ENCODE peak calls at places on chromosomes 12 and 14, in nine cellular contexts. V is PC-3, Q is H9, R is endothelial cell of umbilical vein, Z is Karpas-422, A is OCI-LY7, B is K562, H is A549, N is MM.1S. U is an unnamed sample. For H3K4me1, the result is how much of the 10 kb centered on the place peaks cover.

GRCh38 chr12:2641209-2641608 is 153.6 kb upstream of the FKBP4 start:
- DNase-seq in V (peak), Q (peak), R (peak), Z (peak), A (no peak), B (peak), H (peak), N (peak), U (peak)

GRCh38 chr14:77306406-77307098 is 14.1 kb downstream of the POMT2 start:
- DNase-seq in V (no peak), Q (no peak), R (no peak), Z (no peak), A (no peak), B (no peak), H (no peak), N (no peak), U (peak)

GRCh38 chr12:68358532-68359485 is 26.6 kb upstream of the MDM1 start:
- DNase-seq in V (peak), Q (peak), R (peak), Z (peak), A (peak), B (peak), H (peak), N (peak), U (peak)

GRCh38 chr14:74401504-74402241 is 24.3 kb downstream of the SYNDIG1L start:
- DNase-seq in V (no peak), Q (peak), R (no peak), Z (peak), A (peak), B (peak), H (no peak), N (peak), U (peak)

GRCh38 chr14:103161054-103161397 is 37.8 kb downstream of the TNFAIP2 start:
- DNase-seq in V (peak), Q (no peak), R (no peak), Z (no peak), A (no peak), B (no peak), H (no peak), N (no peak), U (peak)

GRCh38 chr12:22287056-22287455 is 47.5 kb downstream of the ST8SIA1 start:
- DNase-seq in V (no peak), Q (no peak), R (no peak), Z (no peak), A (no peak), B (no peak), H (no peak), N (no peak), U (peak)

GRCh38 chr14:59346796-59347510 is 118.2 kb downstream of the GPR135 start:
- DNase-seq in V (no peak), Q (no peak), R (no peak), Z (no peak), A (no peak), B (no peak), H (no peak), N (no peak), U (peak)

GRCh38 chr12:98110516-98110915 is 404.9 kb upstream of the TMPO start:
- DNase-seq in V (no peak), Q (no peak), R (no peak), Z (no peak), A (no peak), B (no peak), H (no peak), N (no peak), U (no peak)

GRCh38 chr12:54232790-54233189 is 44.0 kb upstream of the SMUG1 start:
- DNase-seq in V (no peak), Q (no peak), R (no peak), Z (no peak), A (no peak), B (no peak), H (no peak), N (no peak), U (peak)

GRCh38 chr14:91242635-91243034 is 1.9 kb downstream of the GPR68 start:
- DNase-seq in V (no peak), Q (no peak), R (no peak), Z (no peak), A (no peak), B (no peak), H (no peak), N (no peak), U (no peak)

GRCh38 chr12:52682381-52682660 is 2.1 kb upstream of the KRT1 start:
- DNase-seq in V (no peak), Q (no peak), R (no peak), Z (no peak), A (no peak), B (no peak), H (no peak), N (no peak), U (no peak)

GRCh38 chr14:99819514-99819913 is 26.3 kb downstream of the EML1 start:
- DNase-seq in V (no peak), Q (peak), R (no peak), Z (no peak), A (no peak), B (no peak), H (no peak), N (no peak), U (no peak)

GRCh38 chr14:84228702-84229101 is 1301.2 kb upstream of the FLRT2 start:
- DNase-seq in V (peak), Q (no peak), R (peak), Z (no peak), A (no peak), B (no peak), H (no peak), N (no peak), U (no peak)

GRCh38 chr14:31926123-31926522 is 151.0 kb upstream of the ARHGAP5 start:
- DNase-seq in V (peak), Q (no peak), R (peak), Z (peak), A (peak), B (peak), H (peak), N (peak), U (peak)

DNA sequence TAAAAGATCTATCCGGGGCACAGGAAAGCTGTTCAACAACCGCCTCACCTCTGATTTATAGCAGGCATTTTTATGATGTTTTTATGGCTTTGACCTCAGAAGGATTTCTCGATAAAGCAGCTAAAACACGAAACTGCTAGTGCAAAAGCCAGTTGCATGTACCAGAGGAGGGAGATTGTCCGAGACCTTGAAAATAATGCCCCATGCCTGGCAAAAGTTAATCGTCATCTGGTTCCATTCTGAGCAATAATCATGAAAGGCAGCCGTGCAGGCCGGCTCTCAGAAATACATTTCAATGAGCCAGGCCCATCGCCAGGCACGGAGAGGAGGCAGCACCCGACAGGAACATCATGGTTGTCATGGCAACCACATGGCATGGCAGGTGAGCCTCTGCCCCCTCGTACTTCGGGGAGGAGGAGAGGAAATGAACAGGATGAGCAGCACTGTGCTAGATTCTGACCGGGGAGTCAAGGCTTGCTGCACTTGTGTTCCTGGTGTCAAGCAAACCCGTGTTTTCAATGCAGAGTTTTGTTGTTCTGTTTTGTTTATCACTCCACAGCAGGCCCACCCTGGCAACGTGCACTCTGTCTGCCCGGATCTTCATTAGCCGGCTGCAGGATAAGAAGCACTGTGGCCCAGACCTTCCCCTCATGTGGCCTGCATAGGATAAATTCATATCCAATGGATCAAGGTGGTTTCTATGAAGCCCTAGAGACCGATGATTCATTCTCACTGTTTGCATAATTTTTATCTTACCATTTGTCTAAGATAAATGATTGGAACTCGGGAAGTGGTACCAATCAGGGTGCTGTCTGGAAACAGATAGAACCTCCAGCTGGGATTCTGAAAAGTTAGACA is 160.2 kb downstream of the RIMBP2 start:
- DNase-seq in V (no peak), Q (no peak), R (no peak), Z (no peak), A (no peak), B (no peak), H (no peak), N (no peak), U (no peak)
- H3K4me1 ChIP-seq in V (under half), Q (under half), R (under half), Z (under half), A (under half), B (under half), H (under half), N (under half), U (under half)

DNA sequence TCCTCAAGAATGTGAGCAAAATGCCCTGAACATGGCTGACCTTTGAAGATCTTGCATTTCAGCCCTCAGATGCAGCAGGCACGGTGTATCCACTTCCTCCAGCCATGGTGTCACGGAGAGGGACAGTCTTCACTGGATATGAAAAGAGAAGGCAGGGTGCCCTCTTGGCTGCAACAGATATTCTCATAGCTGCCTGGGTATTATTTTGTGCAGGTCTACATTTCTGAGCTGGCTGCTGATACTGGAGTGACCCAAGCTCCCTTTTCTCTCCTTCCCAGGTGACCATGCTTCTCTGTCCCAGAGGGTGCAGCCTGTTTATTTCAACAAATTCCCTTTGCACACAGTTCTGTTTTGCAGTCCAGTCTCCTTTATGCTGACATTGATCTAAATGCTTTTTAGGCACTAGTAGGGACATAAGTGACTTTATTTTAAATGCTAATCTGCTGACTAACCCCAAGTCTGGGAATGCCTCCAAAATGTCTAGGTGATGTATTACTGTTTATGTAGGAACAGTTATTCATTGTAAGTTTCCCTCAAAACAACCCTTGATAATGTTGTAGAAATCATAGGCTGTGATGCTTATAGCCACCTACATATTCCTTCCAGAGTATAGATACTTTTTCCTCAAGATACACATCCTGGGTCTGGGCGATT is 17.4 kb upstream of the PYGL start:
- DNase-seq in V (peak), Q (no peak), R (peak), Z (no peak), A (no peak), B (no peak), H (peak), N (no peak), U (peak)
- H3K4me2 ChIP-seq in V (peak), Q (no peak), R (peak), Z (no peak), A (no peak), B (no peak), H (peak), N (no peak), U (peak)

DNA sequence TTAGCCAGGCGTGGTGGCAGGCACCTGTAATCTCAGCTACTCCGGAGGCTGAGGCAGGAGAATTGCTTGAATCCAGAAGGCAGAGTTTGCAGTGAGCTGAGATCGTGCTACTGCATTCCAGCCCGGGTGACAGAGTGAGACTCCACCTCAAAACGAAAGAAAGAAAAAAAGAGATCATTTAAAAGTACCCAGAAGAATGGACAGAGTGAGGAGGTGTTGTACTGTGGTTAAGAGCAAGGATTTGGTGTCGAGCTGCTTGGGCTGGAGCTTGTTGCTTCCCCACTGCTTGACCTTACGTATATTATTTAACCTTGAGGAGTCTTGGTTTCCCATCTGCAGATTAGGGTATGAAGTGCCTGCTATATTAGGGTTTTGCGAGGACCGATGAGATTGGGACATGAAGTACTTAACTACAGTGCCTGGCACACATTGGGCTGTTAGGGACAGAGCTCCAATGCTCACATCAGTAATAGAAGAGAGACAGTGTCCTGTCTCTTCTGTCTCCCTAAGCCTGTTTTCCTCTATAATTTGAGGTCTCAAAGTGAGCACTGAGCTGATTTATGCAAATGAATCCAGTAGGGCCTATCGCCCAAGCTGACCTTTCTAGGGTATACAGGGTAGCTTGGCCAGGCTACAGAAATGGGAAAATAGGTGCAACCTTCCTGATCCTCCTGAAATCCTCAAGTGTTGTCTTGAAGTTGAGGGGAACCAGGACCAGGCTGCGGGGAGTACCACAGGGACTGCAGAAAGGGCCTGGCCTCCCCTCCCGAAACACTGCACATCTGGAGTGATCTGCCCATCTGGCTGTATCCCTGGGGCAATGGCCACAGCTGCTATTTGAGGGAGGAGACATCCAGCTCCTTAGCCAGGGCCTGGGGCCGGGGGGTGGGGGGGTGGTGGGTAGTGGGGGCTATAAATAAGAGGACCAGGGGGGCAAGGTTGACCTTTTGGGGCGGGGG is 8.6 kb upstream of the HDAC7 start:
- DNase-seq in V (no peak), Q (no peak), R (no peak), Z (no peak), A (no peak), B (no peak), H (no peak), N (no peak), U (peak)
- H3K4me1 ChIP-seq in V (half or more), Q (under half), R (under half), Z (under half), A (half or more), B (under half), H (under half), N (under half), U (half or more)

DNA sequence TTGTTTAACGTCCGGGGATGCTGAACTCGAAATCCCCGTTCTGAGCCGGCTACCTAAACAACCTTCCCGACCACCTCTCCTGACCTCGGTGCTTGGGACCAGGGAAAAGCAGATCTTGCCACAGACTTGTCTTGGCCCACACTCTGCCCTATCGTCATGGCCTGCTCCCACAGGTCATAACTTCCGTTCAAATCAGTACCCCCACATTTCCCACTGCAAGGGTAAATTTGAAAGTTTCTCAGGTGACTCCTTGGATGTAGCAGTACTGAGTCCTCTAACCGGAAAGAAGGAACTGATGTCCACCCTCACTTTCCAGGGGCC is 612 bp upstream of the RBM23 start:
- DNase-seq in V (no peak), Q (no peak), R (no peak), Z (no peak), A (no peak), B (no peak), H (no peak), N (no peak), U (no peak)
- H3K4me2 ChIP-seq in V (peak), Q (peak), R (peak), Z (peak), A (peak), B (peak), H (peak), N (peak), U (peak)

GRCh38 chr14:65853407-65853955 is 441.0 kb downstream of the FUT8 start:
- DNase-seq in V (no peak), Q (no peak), R (no peak), Z (no peak), A (no peak), B (no peak), H (no peak), N (no peak), U (no peak)

GRCh38 chr14:65849558-65849957 is 437.0 kb downstream of the FUT8 start:
- DNase-seq in V (no peak), Q (no peak), R (no peak), Z (no peak), A (no peak), B (no peak), H (no peak), N (no peak), U (no peak)

GRCh38 chr14:65849096-65849495 is 436.6 kb downstream of the FUT8 start:
- DNase-seq in V (no peak), Q (no peak), R (no peak), Z (no peak), A (no peak), B (no peak), H (no peak), N (no peak), U (no peak)

GRCh38 chr14:65852689-65853088 is 440.2 kb downstream of the FUT8 start:
- DNase-seq in V (no peak), Q (no peak), R (no peak), Z (no peak), A (no peak), B (no peak), H (no peak), N (no peak), U (no peak)

GRCh38 chr14:65850429-65851145 is 438.1 kb downstream of the FUT8 start:
- DNase-seq in V (peak), Q (no peak), R (no peak), Z (no peak), A (no peak), B (no peak), H (no peak), N (peak), U (no peak)
- H3K4me1 ChIP-seq in V (under half), Q (under half), R (under half), Z (under half), A (under half), B (under half), H (under half), N (under half), U (under half)